ENCODE peak calls at places on chromosomes 4 and X, in ten cellular contexts. One of them, this sample, is unnamed.

GRCh38 chr4:107468812-107469211 is 251.2 kb downstream of the PAPSS1 start:
- DNase-seq in GM04504: no peak
- DNase-seq in cardiac fibroblast: no peak
- DNase-seq in B cell: no peak
- DNase-seq in mesenteric fat pad: no peak
- DNase-seq in activated naive CD8-positive, alpha-beta T cell treated with anti-CD3 and anti-CD28 coated beads for 36 hours: no peak
- DNase-seq in naive thymus-derived CD4-positive, alpha-beta T cell: no peak
- DNase-seq in NCI-H1417: no peak
- DNase-seq in body of pancreas: no peak
- DNase-seq in NAMALWA: peak
- DNase-seq in this sample: no peak

GRCh38 chrX:111507931-111508330 is 3.5 kb upstream of the SERTM2 start:
- DNase-seq in GM04504: no peak
- DNase-seq in cardiac fibroblast: peak
- DNase-seq in B cell: no peak
- DNase-seq in mesenteric fat pad: no peak
- DNase-seq in activated naive CD8-positive, alpha-beta T cell treated with anti-CD3 and anti-CD28 coated beads for 36 hours: no peak
- DNase-seq in naive thymus-derived CD4-positive, alpha-beta T cell: no peak
- DNase-seq in NCI-H1417: no peak
- DNase-seq in body of pancreas: no peak
- DNase-seq in NAMALWA: no peak
- DNase-seq in this sample: no peak

GRCh38 chr4:37054670-37055069 is 189.9 kb upstream of the NWD2 start:
- DNase-seq in GM04504: no peak
- DNase-seq in cardiac fibroblast: no peak
- DNase-seq in B cell: no peak
- DNase-seq in mesenteric fat pad: no peak
- DNase-seq in activated naive CD8-positive, alpha-beta T cell treated with anti-CD3 and anti-CD28 coated beads for 36 hours: no peak
- DNase-seq in naive thymus-derived CD4-positive, alpha-beta T cell: no peak
- DNase-seq in NCI-H1417: peak
- DNase-seq in body of pancreas: no peak
- DNase-seq in NAMALWA: no peak
- DNase-seq in this sample: no peak

GRCh38 chrX:44874481-44875184 is 1.6 kb downstream of the KDM6A start:
- DNase-seq in GM04504: peak
- DNase-seq in cardiac fibroblast: peak
- DNase-seq in B cell: peak
- DNase-seq in mesenteric fat pad: no peak
- DNase-seq in activated naive CD8-positive, alpha-beta T cell treated with anti-CD3 and anti-CD28 coated beads for 36 hours: peak
- DNase-seq in naive thymus-derived CD4-positive, alpha-beta T cell: peak
- DNase-seq in NCI-H1417: peak
- DNase-seq in body of pancreas: no peak
- DNase-seq in NAMALWA: peak
- DNase-seq in this sample: peak

GRCh38 chrX:74291964-74292891 is 11.8 kb upstream of the ZCCHC13 start:
- DNase-seq in GM04504: peak
- DNase-seq in cardiac fibroblast: peak
- DNase-seq in B cell: peak
- DNase-seq in mesenteric fat pad: peak
- DNase-seq in activated naive CD8-positive, alpha-beta T cell treated with anti-CD3 and anti-CD28 coated beads for 36 hours: peak
- DNase-seq in naive thymus-derived CD4-positive, alpha-beta T cell: peak
- DNase-seq in NCI-H1417: peak
- DNase-seq in body of pancreas: peak
- DNase-seq in NAMALWA: peak
- DNase-seq in this sample: peak

GRCh38 chr4:81852031-81852715 is 380.5 kb upstream of the RASGEF1B start:
- DNase-seq in GM04504: no peak
- DNase-seq in cardiac fibroblast: no peak
- DNase-seq in B cell: no peak
- DNase-seq in mesenteric fat pad: no peak
- DNase-seq in activated naive CD8-positive, alpha-beta T cell treated with anti-CD3 and anti-CD28 coated beads for 36 hours: no peak
- DNase-seq in naive thymus-derived CD4-positive, alpha-beta T cell: no peak
- DNase-seq in NCI-H1417: no peak
- DNase-seq in body of pancreas: no peak
- DNase-seq in NAMALWA: no peak
- DNase-seq in this sample: no peak

GRCh38 chr4:170259631-170260153 is 169.9 kb upstream of the AADAT start:
- DNase-seq in GM04504: peak
- DNase-seq in cardiac fibroblast: peak
- DNase-seq in B cell: peak
- DNase-seq in mesenteric fat pad: no peak
- DNase-seq in activated naive CD8-positive, alpha-beta T cell treated with anti-CD3 and anti-CD28 coated beads for 36 hours: peak
- DNase-seq in naive thymus-derived CD4-positive, alpha-beta T cell: no peak
- DNase-seq in NCI-H1417: peak
- DNase-seq in body of pancreas: peak
- DNase-seq in NAMALWA: peak
- DNase-seq in this sample: peak

GRCh38 chr4:182144621-182145359 is 98.4 kb upstream of the TENM3 start:
- DNase-seq in GM04504: no peak
- DNase-seq in cardiac fibroblast: no peak
- DNase-seq in B cell: no peak
- DNase-seq in mesenteric fat pad: no peak
- DNase-seq in activated naive CD8-positive, alpha-beta T cell treated with anti-CD3 and anti-CD28 coated beads for 36 hours: peak
- DNase-seq in naive thymus-derived CD4-positive, alpha-beta T cell: no peak
- DNase-seq in NCI-H1417: peak
- DNase-seq in body of pancreas: no peak
- DNase-seq in NAMALWA: no peak
- DNase-seq in this sample: no peak

GRCh38 chr4:88743696-88744095 is 46.1 kb upstream of the NAP1L5 start:
- DNase-seq in GM04504: peak
- DNase-seq in cardiac fibroblast: peak
- DNase-seq in B cell: no peak
- DNase-seq in mesenteric fat pad: no peak
- DNase-seq in activated naive CD8-positive, alpha-beta T cell treated with anti-CD3 and anti-CD28 coated beads for 36 hours: no peak
- DNase-seq in naive thymus-derived CD4-positive, alpha-beta T cell: no peak
- DNase-seq in NCI-H1417: no peak
- DNase-seq in body of pancreas: no peak
- DNase-seq in NAMALWA: no peak
- DNase-seq in this sample: no peak

GRCh38 chrX:34764842-34765241 is 107.8 kb upstream of the TMEM47 start:
- DNase-seq in GM04504: no peak
- DNase-seq in cardiac fibroblast: no peak
- DNase-seq in B cell: no peak
- DNase-seq in mesenteric fat pad: no peak
- DNase-seq in activated naive CD8-positive, alpha-beta T cell treated with anti-CD3 and anti-CD28 coated beads for 36 hours: no peak
- DNase-seq in naive thymus-derived CD4-positive, alpha-beta T cell: no peak
- DNase-seq in NCI-H1417: peak
- DNase-seq in body of pancreas: no peak
- DNase-seq in NAMALWA: no peak
- DNase-seq in this sample: no peak

GRCh38 chr4:155762351-155762750 is 3.5 kb downstream of the GUCY1B1 start:
- DNase-seq in GM04504: no peak
- DNase-seq in cardiac fibroblast: no peak
- DNase-seq in B cell: no peak
- DNase-seq in mesenteric fat pad: no peak
- DNase-seq in activated naive CD8-positive, alpha-beta T cell treated with anti-CD3 and anti-CD28 coated beads for 36 hours: no peak
- DNase-seq in naive thymus-derived CD4-positive, alpha-beta T cell: no peak
- DNase-seq in NCI-H1417: no peak
- DNase-seq in body of pancreas: no peak
- DNase-seq in NAMALWA: no peak
- DNase-seq in this sample: no peak